ENCODE peak calls at places on chromosomes 2 and 18, in ten cellular contexts. One of them, this sample, is unnamed.

GRCh38 chr2:173122936-173123335 is 47.3 kb downstream of the MAP3K20 start:
- DNase-seq in astrocyte of the spinal cord: no peak
- DNase-seq in Peyer's patch: no peak
- DNase-seq in uterus: no peak
- DNase-seq in heart left ventricle: no peak
- DNase-seq in tibial nerve: no peak
- DNase-seq in stomach: no peak
- DNase-seq in fibroblast of lung: peak
- DNase-seq in progenitor cell of endocrine pancreas: no peak
- DNase-seq in A673: no peak
- DNase-seq in this sample: no peak

GRCh38 chr18:36688020-36688965 is 140.5 kb downstream of the TPGS2 start:
- DNase-seq in astrocyte of the spinal cord: peak
- DNase-seq in stomach: peak
- DNase-seq in tibial nerve: peak
- DNase-seq in progenitor cell of endocrine pancreas: peak
- DNase-seq in fibroblast of lung: peak
- DNase-seq in uterus: peak
- DNase-seq in A673: peak
- DNase-seq in heart left ventricle: peak
- DNase-seq in Peyer's patch: no peak
- DNase-seq in this sample: peak

GRCh38 chr2:230865766-230866703 is 1.3 kb downstream of the ITM2C start:
- DNase-seq in Peyer's patch: peak
- DNase-seq in uterus: peak
- DNase-seq in tibial nerve: no peak
- DNase-seq in heart left ventricle: peak
- DNase-seq in A673: peak
- DNase-seq in fibroblast of lung: peak
- DNase-seq in stomach: peak
- DNase-seq in progenitor cell of endocrine pancreas: no peak
- DNase-seq in astrocyte of the spinal cord: peak
- DNase-seq in this sample: no peak

GRCh38 chr2:120935339-120936313 is 200.0 kb downstream of the GLI2 start:
- DNase-seq in uterus: peak
- DNase-seq in astrocyte of the spinal cord: peak
- DNase-seq in Peyer's patch: no peak
- DNase-seq in tibial nerve: no peak
- DNase-seq in heart left ventricle: no peak
- DNase-seq in A673: no peak
- DNase-seq in progenitor cell of endocrine pancreas: peak
- DNase-seq in fibroblast of lung: peak
- DNase-seq in stomach: peak
- DNase-seq in this sample: no peak

GRCh38 chr18:3058328-3059191 is 45.6 kb upstream of the LPIN2 start:
- DNase-seq in A673: no peak
- DNase-seq in Peyer's patch: no peak
- DNase-seq in heart left ventricle: no peak
- DNase-seq in tibial nerve: no peak
- DNase-seq in stomach: no peak
- DNase-seq in fibroblast of lung: no peak
- DNase-seq in astrocyte of the spinal cord: no peak
- DNase-seq in uterus: no peak
- DNase-seq in progenitor cell of endocrine pancreas: no peak
- DNase-seq in this sample: no peak

GRCh38 chr18:53984021-53984420 is 240.4 kb downstream of the MBD2 start:
- DNase-seq in A673: peak
- DNase-seq in fibroblast of lung: peak
- DNase-seq in stomach: no peak
- DNase-seq in progenitor cell of endocrine pancreas: no peak
- DNase-seq in uterus: no peak
- DNase-seq in astrocyte of the spinal cord: peak
- DNase-seq in Peyer's patch: no peak
- DNase-seq in heart left ventricle: no peak
- DNase-seq in tibial nerve: no peak
- DNase-seq in this sample: no peak

GRCh38 chr2:142769761-142770160 is 107.7 kb upstream of the KYNU start:
- DNase-seq in progenitor cell of endocrine pancreas: no peak
- DNase-seq in tibial nerve: no peak
- DNase-seq in A673: no peak
- DNase-seq in stomach: no peak
- DNase-seq in uterus: no peak
- DNase-seq in astrocyte of the spinal cord: no peak
- DNase-seq in heart left ventricle: no peak
- DNase-seq in fibroblast of lung: peak
- DNase-seq in Peyer's patch: no peak
- DNase-seq in this sample: no peak

GRCh38 chr2:11753452-11753885 is 7.0 kb downstream of the LPIN1 start:
- DNase-seq in uterus: no peak
- DNase-seq in heart left ventricle: no peak
- DNase-seq in fibroblast of lung: peak
- DNase-seq in A673: no peak
- DNase-seq in astrocyte of the spinal cord: peak
- DNase-seq in tibial nerve: no peak
- DNase-seq in stomach: peak
- DNase-seq in Peyer's patch: peak
- DNase-seq in progenitor cell of endocrine pancreas: no peak
- DNase-seq in this sample: peak

GRCh38 chr2:237223208-237223861 is 137.6 kb downstream of the COPS8 start:
- DNase-seq in Peyer's patch: no peak
- DNase-seq in progenitor cell of endocrine pancreas: no peak
- DNase-seq in tibial nerve: peak
- DNase-seq in A673: peak
- DNase-seq in uterus: peak
- DNase-seq in heart left ventricle: peak
- DNase-seq in fibroblast of lung: peak
- DNase-seq in stomach: no peak
- DNase-seq in astrocyte of the spinal cord: peak
- DNase-seq in this sample: no peak

GRCh38 chr18:39149211-39149806 is 1583.7 kb upstream of the CELF4 start:
- DNase-seq in Peyer's patch: no peak
- DNase-seq in A673: peak
- DNase-seq in heart left ventricle: no peak
- DNase-seq in tibial nerve: no peak
- DNase-seq in fibroblast of lung: no peak
- DNase-seq in progenitor cell of endocrine pancreas: no peak
- DNase-seq in astrocyte of the spinal cord: peak
- DNase-seq in uterus: no peak
- DNase-seq in stomach: no peak
- DNase-seq in this sample: no peak

GRCh38 chr2:152566034-152566727 is 151.1 kb downstream of the PRPF40A start:
- DNase-seq in tibial nerve: no peak
- DNase-seq in Peyer's patch: no peak
- DNase-seq in fibroblast of lung: no peak
- DNase-seq in uterus: no peak
- DNase-seq in stomach: no peak
- DNase-seq in A673: peak
- DNase-seq in progenitor cell of endocrine pancreas: no peak
- DNase-seq in heart left ventricle: no peak
- DNase-seq in astrocyte of the spinal cord: no peak
- DNase-seq in this sample: no peak

GRCh38 chr2:231287696-231288095 is 89.3 kb downstream of the ARMC9 start:
- DNase-seq in tibial nerve: no peak
- DNase-seq in uterus: no peak
- DNase-seq in A673: no peak
- DNase-seq in stomach: no peak
- DNase-seq in progenitor cell of endocrine pancreas: no peak
- DNase-seq in fibroblast of lung: no peak
- DNase-seq in heart left ventricle: no peak
- DNase-seq in Peyer's patch: no peak
- DNase-seq in astrocyte of the spinal cord: no peak
- DNase-seq in this sample: no peak

GRCh38 chr2:111134082-111134481 is 13.4 kb downstream of the BCL2L11 start:
- DNase-seq in Peyer's patch: no peak
- DNase-seq in stomach: no peak
- DNase-seq in A673: no peak
- DNase-seq in progenitor cell of endocrine pancreas: no peak
- DNase-seq in fibroblast of lung: no peak
- DNase-seq in astrocyte of the spinal cord: no peak
- DNase-seq in tibial nerve: no peak
- DNase-seq in heart left ventricle: no peak
- DNase-seq in uterus: no peak
- DNase-seq in this sample: no peak
- TF ChIP-seq CTCF in Peyer's patch: no peak
- TF ChIP-seq CTCF in stomach: peak
- TF ChIP-seq CTCF in A673: peak
- TF ChIP-seq CTCF in progenitor cell of endocrine pancreas: peak
- TF ChIP-seq CTCF in fibroblast of lung: no peak
- TF ChIP-seq CTCF in astrocyte of the spinal cord: no peak
- TF ChIP-seq CTCF in tibial nerve: no peak
- TF ChIP-seq CTCF in heart left ventricle: peak
- TF ChIP-seq CTCF in uterus: no peak
- TF ChIP-seq CTCF in this sample: peak

GRCh38 chr2:68418855-68419254 is 48.2 kb downstream of the FBXO48 start:
- DNase-seq in progenitor cell of endocrine pancreas: no peak
- DNase-seq in fibroblast of lung: no peak
- DNase-seq in tibial nerve: no peak
- DNase-seq in A673: no peak
- DNase-seq in Peyer's patch: no peak
- DNase-seq in astrocyte of the spinal cord: no peak
- DNase-seq in uterus: no peak
- DNase-seq in stomach: no peak
- DNase-seq in heart left ventricle: no peak
- DNase-seq in this sample: no peak
- TF ChIP-seq CTCF in progenitor cell of endocrine pancreas: no peak
- TF ChIP-seq CTCF in fibroblast of lung: no peak
- TF ChIP-seq CTCF in tibial nerve: no peak
- TF ChIP-seq CTCF in A673: no peak
- TF ChIP-seq CTCF in Peyer's patch: no peak
- TF ChIP-seq CTCF in astrocyte of the spinal cord: no peak
- TF ChIP-seq CTCF in uterus: no peak
- TF ChIP-seq CTCF in stomach: no peak
- TF ChIP-seq CTCF in heart left ventricle: no peak
- TF ChIP-seq CTCF in this sample: peak

DNA sequence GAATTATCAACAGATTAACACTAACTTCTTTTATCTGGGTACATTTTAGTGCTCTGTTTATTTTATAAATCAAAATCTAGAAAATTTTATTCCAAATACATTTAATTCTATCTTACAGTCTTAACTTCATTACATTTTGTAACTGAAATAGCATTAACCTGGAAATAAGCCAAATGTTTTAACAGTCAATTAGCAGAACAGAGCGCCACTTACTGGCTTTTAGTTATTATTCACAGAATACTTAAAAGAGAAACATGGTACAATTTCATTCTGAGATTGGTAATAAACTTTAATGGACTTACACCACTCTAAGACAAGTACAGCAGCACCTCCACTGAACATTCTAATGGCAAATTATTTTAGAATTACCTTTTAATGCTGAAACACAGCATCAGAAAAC is 38.6 kb downstream of the SS18 start:
- DNase-seq in Peyer's patch: no peak
- DNase-seq in progenitor cell of endocrine pancreas: no peak
- DNase-seq in A673: no peak
- DNase-seq in tibial nerve: no peak
- DNase-seq in heart left ventricle: no peak
- DNase-seq in stomach: no peak
- DNase-seq in uterus: no peak
- DNase-seq in fibroblast of lung: no peak
- DNase-seq in astrocyte of the spinal cord: no peak
- DNase-seq in this sample: no peak
- TF ChIP-seq CTCF in Peyer's patch: no peak
- TF ChIP-seq CTCF in progenitor cell of endocrine pancreas: no peak
- TF ChIP-seq CTCF in A673: peak
- TF ChIP-seq CTCF in tibial nerve: no peak
- TF ChIP-seq CTCF in heart left ventricle: no peak
- TF ChIP-seq CTCF in stomach: no peak
- TF ChIP-seq CTCF in uterus: no peak
- TF ChIP-seq CTCF in fibroblast of lung: no peak
- TF ChIP-seq CTCF in astrocyte of the spinal cord: no peak
- TF ChIP-seq CTCF in this sample: no peak

GRCh38 chr2:5690718-5691658 is 1.2 kb upstream of the SOX11 start:
- DNase-seq in stomach: no peak
- DNase-seq in fibroblast of lung: peak
- DNase-seq in A673: peak
- DNase-seq in heart left ventricle: no peak
- DNase-seq in astrocyte of the spinal cord: peak
- DNase-seq in tibial nerve: no peak
- DNase-seq in progenitor cell of endocrine pancreas: peak
- DNase-seq in uterus: no peak
- DNase-seq in Peyer's patch: no peak
- DNase-seq in this sample: no peak

GRCh38 chr2:5693288-5694015 is 1.3 kb downstream of the SOX11 start:
- DNase-seq in progenitor cell of endocrine pancreas: peak
- DNase-seq in stomach: no peak
- DNase-seq in astrocyte of the spinal cord: peak
- DNase-seq in heart left ventricle: no peak
- DNase-seq in A673: peak
- DNase-seq in Peyer's patch: no peak
- DNase-seq in fibroblast of lung: peak
- DNase-seq in uterus: no peak
- DNase-seq in tibial nerve: no peak
- DNase-seq in this sample: no peak

GRCh38 chr2:5690231-5690630 is 2.0 kb upstream of the SOX11 start:
- DNase-seq in astrocyte of the spinal cord: peak
- DNase-seq in A673: no peak
- DNase-seq in Peyer's patch: no peak
- DNase-seq in uterus: no peak
- DNase-seq in fibroblast of lung: peak
- DNase-seq in stomach: no peak
- DNase-seq in tibial nerve: no peak
- DNase-seq in progenitor cell of endocrine pancreas: no peak
- DNase-seq in heart left ventricle: no peak
- DNase-seq in this sample: no peak

GRCh38 chr2:5692561-5693287 is 540 bp downstream of the SOX11 start:
- DNase-seq in heart left ventricle: no peak
- DNase-seq in uterus: no peak
- DNase-seq in fibroblast of lung: peak
- DNase-seq in astrocyte of the spinal cord: peak
- DNase-seq in A673: peak
- DNase-seq in tibial nerve: no peak
- DNase-seq in progenitor cell of endocrine pancreas: peak
- DNase-seq in Peyer's patch: no peak
- DNase-seq in stomach: no peak
- DNase-seq in this sample: no peak

DNA sequence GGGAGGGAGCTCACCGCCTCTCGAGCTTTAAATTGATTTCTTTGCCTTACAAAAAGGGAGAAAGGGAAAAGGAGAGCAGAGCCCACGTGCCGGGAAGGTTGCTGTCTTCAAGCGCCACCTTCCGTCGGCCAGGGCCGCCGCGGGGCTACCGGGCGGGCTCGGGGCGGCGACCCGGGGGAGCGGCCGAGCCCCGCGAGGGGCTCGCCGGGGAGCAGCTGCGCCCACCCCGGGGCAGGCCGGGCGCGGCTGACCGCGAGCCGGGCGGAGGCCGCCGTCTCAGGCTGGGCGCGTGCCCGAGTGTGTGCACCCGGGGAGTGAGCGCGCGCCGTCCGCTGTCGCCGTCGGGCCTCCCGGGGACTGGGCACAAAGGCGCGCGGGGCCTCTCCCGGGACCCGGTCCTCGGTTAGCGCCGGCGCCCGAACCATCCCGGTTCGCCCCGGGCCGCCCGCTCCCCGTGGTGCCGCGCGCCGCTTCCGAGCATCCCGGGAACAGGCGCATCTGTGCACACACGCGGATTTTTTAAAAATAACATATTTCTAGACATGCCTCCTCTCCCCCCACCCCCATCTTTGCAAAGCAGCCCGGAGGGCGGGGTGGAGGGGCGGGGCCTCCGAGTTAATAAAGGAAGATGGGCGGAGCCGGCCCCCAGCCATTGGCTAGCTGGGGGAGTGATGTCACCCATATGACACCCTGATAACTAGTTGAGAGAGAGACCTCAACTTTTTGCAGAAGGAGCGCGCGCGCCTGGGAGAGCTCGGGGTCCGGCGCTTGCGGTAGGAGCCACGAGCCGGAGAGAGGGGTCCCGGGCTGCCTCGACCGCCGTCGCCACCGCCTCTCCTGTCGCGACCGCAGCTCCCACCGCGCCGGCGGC is at the start of gene SOX11:
- DNase-seq in progenitor cell of endocrine pancreas: peak
- DNase-seq in stomach: no peak
- DNase-seq in heart left ventricle: peak
- DNase-seq in tibial nerve: no peak
- DNase-seq in Peyer's patch: no peak
- DNase-seq in A673: peak
- DNase-seq in uterus: no peak
- DNase-seq in fibroblast of lung: peak
- DNase-seq in astrocyte of the spinal cord: peak
- DNase-seq in this sample: peak
- TF ChIP-seq CTCF in progenitor cell of endocrine pancreas: peak
- TF ChIP-seq CTCF in stomach: no peak
- TF ChIP-seq CTCF in heart left ventricle: peak
- TF ChIP-seq CTCF in tibial nerve: no peak
- TF ChIP-seq CTCF in Peyer's patch: no peak
- TF ChIP-seq CTCF in A673: peak
- TF ChIP-seq CTCF in uterus: no peak
- TF ChIP-seq CTCF in fibroblast of lung: no peak
- TF ChIP-seq CTCF in astrocyte of the spinal cord: peak
- TF ChIP-seq CTCF in this sample: no peak